ENCODE peak calls at places on chromosome 4, in four cellular contexts. H is AG08396, A is substantia nigra, W is fibroblast of pulmonary artery. F is an unnamed sample.

GRCh38 chr4:114015444-114015899 is 36.0 kb upstream of the ARSJ start:
- DNase-seq in H (peak), A (no peak), W (peak), F (no peak)

GRCh38 chr4:74583066-74583700 is 138.2 kb downstream of the AREG start:
- DNase-seq in H (peak), A (no peak), W (peak), F (no peak)

GRCh38 chr4:163164591-163164990 is 2.1 kb downstream of the NAF1 start:
- DNase-seq in H (no peak), A (no peak), W (no peak), F (no peak)

GRCh38 chr4:72320185-72320948 is 248.7 kb downstream of the ADAMTS3 start:
- DNase-seq in H (no peak), A (no peak), W (no peak), F (no peak)

GRCh38 chr4:10753326-10753725 is 68.8 kb upstream of the CLNK start:
- DNase-seq in H (no peak), A (no peak), W (peak), F (no peak)

GRCh38 chr4:135243960-135244561 is 1042.5 kb upstream of the PABPC4L start:
- DNase-seq in H (no peak), A (no peak), W (no peak), F (no peak)

GRCh38 chr4:184868623-184869022 is 42.9 kb upstream of the ACSL1 start:
- DNase-seq in H (no peak), A (no peak), W (no peak), F (no peak)

GRCh38 chr4:128819082-128819742 is 9.7 kb downstream of the JADE1 start:
- DNase-seq in H (no peak), A (no peak), W (no peak), F (no peak)

GRCh38 chr4:15003891-15004700 is 1.8 kb downstream of the CPEB2 start:
- DNase-seq in H (peak), A (no peak), W (no peak), F (no peak)

GRCh38 chr4:122674371-122674770 is 53.5 kb upstream of the IL21 start:
- DNase-seq in H (no peak), A (no peak), W (no peak), F (no peak)